ENCODE peak calls at places on chromosome 18, in seven cellular contexts. G, M, T, D, K, Z and O are unnamed samples.

GRCh38 chr18:37335337-37335736 is 230.3 kb downstream of the CELF4 start:
- DNase-seq in G (no peak), T (no peak), M (no peak), K (no peak), Z (no peak), D (no peak), O (no peak)

GRCh38 chr18:48805826-48806535 is 144.8 kb downstream of the SMAD7 start:
- DNase-seq in T (no peak), K (peak), M (no peak), D (no peak), G (no peak), Z (peak), O (no peak)

GRCh38 chr18:44733069-44733753 is 52.5 kb downstream of the SETBP1 start:
- DNase-seq in K (no peak), M (peak), D (no peak), G (peak), Z (no peak), T (peak), O (peak)

GRCh38 chr18:42048150-42048549 is 93.1 kb downstream of the PIK3C3 start:
- DNase-seq in M (peak), Z (no peak), T (peak), K (no peak), D (no peak), G (no peak), O (peak)

GRCh38 chr18:58505181-58505580 is 123.7 kb downstream of the ALPK2 start:
- DNase-seq in M (no peak), G (no peak), D (peak), T (no peak), K (no peak), Z (peak), O (no peak)

GRCh38 chr18:58632557-58632956 is 3.7 kb upstream of the ALPK2 start:
- DNase-seq in G (no peak), T (no peak), K (no peak), Z (no peak), M (no peak), D (no peak), O (no peak)

GRCh38 chr18:50203801-50204604 is 9.1 kb upstream of the MYO5B start:
- DNase-seq in T (peak), M (no peak), K (no peak), Z (no peak), G (no peak), D (no peak), O (no peak)

GRCh38 chr18:10330428-10330827 is 124.0 kb upstream of the APCDD1 start:
- DNase-seq in D (no peak), T (no peak), M (no peak), K (no peak), Z (no peak), G (no peak), O (no peak)

GRCh38 chr18:23883277-23883790 is 131.2 kb upstream of the TTC39C start:
- DNase-seq in Z (no peak), K (peak), T (no peak), D (no peak), M (peak), G (no peak), O (no peak)

GRCh38 chr18:67310826-67311225 is 205.7 kb downstream of the DSEL start:
- DNase-seq in G (no peak), Z (no peak), M (peak), K (no peak), D (no peak), T (peak), O (no peak)

GRCh38 chr18:80200171-80200931 is 47.0 kb downstream of the PARD6G start:
- DNase-seq in M (no peak), Z (peak), T (no peak), G (no peak), D (no peak), K (no peak), O (no peak)
- TF ChIP-seq CTCF in M (no peak), Z (no peak), T (peak), G (no peak), D (peak), K (no peak), O (peak)

DNA sequence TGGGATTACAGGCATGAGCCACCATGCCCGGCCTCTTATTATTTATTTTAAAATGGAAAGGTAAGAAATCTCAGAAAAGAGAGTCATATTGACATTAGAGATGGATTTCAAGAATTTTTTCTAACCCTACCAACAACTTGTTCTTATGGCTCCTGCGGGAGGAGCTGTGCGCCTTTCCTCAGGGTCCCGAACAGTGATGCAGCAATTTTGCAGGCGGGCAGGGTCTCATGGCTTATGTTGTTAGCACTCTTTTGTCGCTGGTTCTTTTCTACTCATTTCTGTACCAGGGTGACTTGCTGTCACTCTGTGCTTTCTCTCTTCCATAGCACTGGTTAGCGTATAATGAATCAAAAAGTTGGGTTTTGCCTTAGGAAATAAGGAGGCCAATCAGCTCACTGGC is 148.8 kb upstream of the DLGAP1 start:
- DNase-seq in K (no peak), G (no peak), Z (no peak), M (no peak), D (no peak), T (no peak), O (no peak)
- TF ChIP-seq CTCF in K (no peak), G (no peak), Z (no peak), M (no peak), D (peak), T (no peak), O (no peak)

DNA sequence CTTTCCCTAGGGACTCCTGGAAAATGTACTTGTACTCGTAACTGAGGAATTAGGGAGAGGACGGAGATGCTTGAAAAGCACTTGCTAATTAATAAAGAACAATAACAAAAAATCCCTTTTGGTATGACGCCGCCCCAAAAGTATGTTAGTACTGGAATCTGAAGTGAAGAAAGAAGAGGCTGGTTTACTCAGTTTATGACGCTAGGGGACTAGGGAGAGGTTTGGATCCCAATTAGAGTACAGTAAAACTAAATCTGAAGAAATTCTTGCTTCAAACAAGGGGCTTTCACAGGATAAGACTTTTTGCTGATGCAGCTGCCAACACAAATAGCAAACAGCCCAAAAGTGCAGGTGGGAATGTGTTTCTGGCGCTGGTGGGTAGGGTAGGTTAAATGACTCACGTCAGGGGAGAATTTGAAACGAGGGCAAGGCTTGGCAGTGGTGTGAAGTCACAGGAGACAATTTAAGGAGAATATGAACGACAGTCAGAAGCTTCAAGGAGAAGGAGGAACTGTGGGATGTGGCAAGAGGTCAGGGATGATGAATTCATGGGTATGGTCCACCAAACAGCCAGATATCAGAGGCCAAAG is 1.2 kb upstream of the ZNF396 start:
- DNase-seq in T (no peak), M (peak), Z (no peak), D (no peak), K (no peak), G (no peak), O (no peak)
- TF ChIP-seq CTCF in T (peak), M (no peak), Z (no peak), D (no peak), K (no peak), G (no peak), O (no peak)

DNA sequence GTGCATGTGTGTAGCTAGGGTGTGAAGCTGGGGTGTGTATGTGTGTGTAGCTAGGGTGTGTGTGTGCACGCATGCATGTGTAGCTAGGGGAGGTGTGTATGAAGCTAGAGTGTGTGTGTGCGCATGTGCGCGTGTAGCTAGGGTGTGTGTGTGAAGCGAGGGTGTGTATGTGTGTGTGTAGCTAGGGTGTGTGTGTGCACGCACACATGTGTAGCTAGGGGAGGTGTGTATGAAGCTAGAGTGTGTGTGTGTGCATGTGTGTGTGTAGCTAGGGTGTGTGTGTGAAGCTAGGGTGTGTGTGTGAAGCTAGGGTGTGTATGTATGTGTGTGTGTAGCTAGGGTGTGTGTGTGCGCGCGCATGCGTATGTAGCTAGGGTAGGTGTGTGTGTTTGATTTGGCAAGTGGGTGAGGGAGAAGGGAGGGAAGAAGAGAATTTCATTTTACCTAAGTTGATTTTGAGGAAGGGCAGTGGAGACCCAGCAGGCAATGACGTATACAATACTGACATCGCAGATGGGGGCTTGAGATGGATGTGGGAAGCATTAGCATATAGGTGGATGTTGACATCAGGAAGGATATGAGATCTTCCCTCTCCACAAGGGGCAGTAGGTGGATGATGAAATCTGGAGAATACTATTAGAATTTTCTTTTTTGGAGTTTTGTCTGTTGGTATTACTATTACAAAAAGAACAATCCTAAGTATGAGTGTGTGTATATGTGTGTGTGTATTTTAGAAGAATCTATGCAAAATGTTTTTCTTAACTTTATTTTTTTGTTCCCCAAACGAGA is 70.7 kb downstream of the PRELID3A start:
- DNase-seq in D (no peak), G (no peak), K (no peak), M (no peak), T (no peak), Z (no peak), O (no peak)
- TF ChIP-seq CTCF in D (peak), G (no peak), K (no peak), M (no peak), T (peak), Z (no peak), O (no peak)

GRCh38 chr18:22335644-22336275 is 82.0 kb downstream of the CTAGE1 start:
- DNase-seq in Z (no peak), M (no peak), D (no peak), T (no peak), K (no peak), G (no peak), O (no peak)

GRCh38 chr18:22336406-22336805 is 81.3 kb downstream of the CTAGE1 start:
- DNase-seq in T (no peak), G (no peak), K (no peak), D (no peak), Z (no peak), M (no peak), O (no peak)

GRCh38 chr18:22337311-22337710 is 80.4 kb downstream of the CTAGE1 start:
- DNase-seq in M (no peak), Z (no peak), D (no peak), K (no peak), G (no peak), T (peak), O (no peak)

GRCh38 chr18:22330508-22330907 is 87.2 kb downstream of the CTAGE1 start:
- DNase-seq in D (no peak), T (no peak), G (no peak), K (no peak), Z (no peak), M (no peak), O (no peak)

DNA sequence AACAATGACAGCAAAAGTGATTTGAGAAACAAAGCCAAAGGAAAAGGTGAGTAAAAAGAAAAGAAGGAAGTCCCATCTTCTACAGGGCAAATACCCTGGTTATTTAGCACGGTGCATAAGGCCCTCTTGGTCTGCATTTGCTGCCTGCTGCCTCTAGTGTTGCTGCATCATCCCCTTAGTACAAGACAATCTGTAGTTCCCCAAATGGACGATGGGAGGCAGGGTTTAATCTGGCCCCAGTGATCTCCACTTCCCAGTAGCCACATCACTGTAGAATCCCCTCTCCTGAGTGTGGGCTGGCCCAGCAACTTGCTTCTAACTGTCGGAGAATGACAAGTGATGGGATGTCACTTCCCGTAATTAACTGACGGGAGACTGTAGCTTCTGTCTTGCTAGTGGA is 85.1 kb downstream of the CTAGE1 start:
- DNase-seq in K (no peak), G (no peak), D (peak), M (peak), Z (no peak), T (no peak), O (no peak)
- TF ChIP-seq CTCF in K (no peak), G (no peak), D (peak), M (peak), Z (no peak), T (peak), O (no peak)

GRCh38 chr18:76528477-76529432 is 33.7 kb upstream of the ZNF516 start:
- DNase-seq in Z (peak), K (no peak), D (no peak), G (no peak), T (peak), M (peak), O (no peak)
- TF ChIP-seq CTCF in Z (no peak), K (no peak), D (no peak), G (no peak), T (peak), M (peak), O (peak)

GRCh38 chr18:31626409-31626808 is 34.7 kb downstream of the TTR start:
- DNase-seq in K (no peak), T (no peak), G (no peak), Z (no peak), M (no peak), D (no peak), O (no peak)
- TF ChIP-seq CTCF in K (no peak), T (peak), G (no peak), Z (no peak), M (no peak), D (peak), O (no peak)

GRCh38 chr18:54743596-54743995 is 84.7 kb upstream of the RAB27B start:
- DNase-seq in D (no peak), K (no peak), Z (no peak), M (no peak), G (no peak), T (no peak), O (no peak)

GRCh38 chr18:54742120-54742519 is 86.2 kb upstream of the RAB27B start:
- DNase-seq in G (no peak), Z (no peak), M (peak), D (no peak), T (no peak), K (no peak), O (no peak)

GRCh38 chr18:54740146-54740844 is 88.0 kb upstream of the RAB27B start:
- DNase-seq in M (peak), Z (no peak), T (no peak), D (no peak), G (no peak), K (no peak), O (no peak)

GRCh38 chr18:54739476-54739875 is 88.8 kb upstream of the RAB27B start:
- DNase-seq in T (no peak), K (no peak), D (no peak), G (no peak), Z (no peak), M (no peak), O (no peak)

DNA sequence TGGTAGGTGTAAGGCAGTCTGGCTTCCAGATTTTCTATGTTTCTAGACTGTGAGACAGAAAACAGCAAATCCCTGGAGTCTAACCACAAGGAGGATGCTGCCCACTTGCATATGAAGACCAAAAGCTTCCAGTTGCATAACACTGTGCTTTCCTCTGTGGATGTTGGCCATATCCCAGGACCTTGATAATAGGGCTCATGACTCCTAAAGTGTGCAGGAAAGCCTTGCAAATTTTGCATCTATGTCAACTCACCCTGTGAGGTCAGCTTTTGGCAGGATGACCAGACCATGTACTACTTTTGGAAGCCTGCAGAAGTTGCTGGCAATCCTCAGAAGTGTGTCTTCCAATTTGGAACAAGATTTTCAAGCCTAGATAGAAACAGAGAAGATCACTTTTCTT is 85.6 kb upstream of the RAB27B start:
- DNase-seq in G (peak), K (no peak), T (peak), D (no peak), Z (no peak), M (peak), O (peak)
- TF ChIP-seq CTCF in G (no peak), K (no peak), T (peak), D (no peak), Z (no peak), M (no peak), O (no peak)

GRCh38 chr18:68662779-68663178 is 52.1 kb downstream of the TMX3 start:
- DNase-seq in K (no peak), G (no peak), D (no peak), T (peak), Z (no peak), M (peak), O (no peak)
- TF ChIP-seq CTCF in K (no peak), G (no peak), D (peak), T (peak), Z (no peak), M (peak), O (no peak)

DNA sequence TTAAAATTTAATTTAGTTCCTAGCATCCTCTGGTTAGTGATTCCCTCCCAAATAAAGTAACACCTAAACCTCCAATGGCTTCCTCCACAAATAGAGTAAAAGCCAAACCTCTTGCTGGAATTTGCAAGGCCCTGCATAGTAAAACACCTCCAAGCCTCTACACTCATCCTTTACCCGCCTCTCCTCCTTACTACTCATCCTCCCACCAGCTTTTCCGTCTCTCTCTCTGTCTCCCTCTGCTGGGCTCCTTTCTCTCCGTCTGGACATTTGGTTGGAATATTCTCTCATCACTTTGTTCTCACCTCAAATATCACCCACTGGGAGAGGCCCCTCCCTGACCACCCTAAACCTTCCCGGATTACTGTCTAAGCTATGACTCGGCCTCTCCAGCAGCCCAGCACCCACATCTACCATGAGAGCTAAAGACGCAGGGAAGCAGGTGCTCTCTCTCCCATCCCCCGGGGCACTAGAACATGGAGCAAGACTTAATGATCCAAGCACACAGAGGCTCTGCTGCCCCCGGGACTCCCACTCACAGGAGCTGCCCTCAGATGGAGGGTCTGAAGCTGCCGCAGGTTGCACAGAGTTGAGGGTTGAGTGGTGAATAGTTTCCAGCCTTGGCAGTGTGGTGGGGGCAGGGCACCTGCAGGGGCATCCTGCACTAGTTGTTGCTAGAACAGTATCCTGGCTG is 167.2 kb downstream of the FBXO15 start:
- DNase-seq in D (no peak), G (no peak), Z (no peak), K (no peak), M (peak), T (peak), O (no peak)
- TF ChIP-seq CTCF in D (peak), G (no peak), Z (no peak), K (no peak), M (peak), T (peak), O (peak)